ENCODE peak calls at places on chromosomes 5 and 9, in seven cellular contexts. L is WTC11; E is GM23338; I is fibroblast of mammary gland; N is cortex of kidney; Q is T-cell; R is effector memory CD8-positive, alpha-beta T cell. Z is an unnamed sample.

GRCh38 chr9:71783120-71783523 is 14.8 kb upstream of the CEMIP2 start:
- DNase-seq in E (no peak), Q (peak; percentile 90), L (no peak), R (peak; percentile 81), N (no peak), I (no peak), Z (no peak)

GRCh38 chr5:94776167-94776566 is 157.7 kb downstream of the SLF1 start:
- DNase-seq in N (no peak), I (peak; percentile 67), R (no peak), E (no peak), L (no peak), Q (no peak), Z (no peak)

GRCh38 chr5:136674178-136674577 is 308.8 kb upstream of the TRPC7 start:
- DNase-seq in I (no peak), N (no peak), Q (no peak), R (no peak), L (no peak), E (no peak), Z (no peak)

GRCh38 chr5:124234022-124234899 is 512.2 kb downstream of the ZNF608 start:
- DNase-seq in N (no peak), R (no peak), Q (no peak), I (no peak), L (no peak), E (peak; percentile 25), Z (no peak)

GRCh38 chr5:179698935-179699639 is at the start of gene CANX:
- DNase-seq in N (no peak), L (no peak), Q (peak; percentile 4), I (no peak), R (no peak), E (peak; percentile 36), Z (no peak)

GRCh38 chr9:90198956-90199355 is 443.7 kb downstream of the DIRAS2 start:
- DNase-seq in I (no peak), Q (no peak), L (no peak), R (no peak), N (no peak), E (no peak), Z (no peak)

GRCh38 chr5:139985733-139986132 is 57.4 kb downstream of the NRG2 start:
- DNase-seq in L (no peak), R (no peak), N (no peak), I (peak; percentile 78), Q (no peak), E (no peak), Z (no peak)

GRCh38 chr5:135034963-135035677 is 1.1 kb upstream of the PITX1 start:
- DNase-seq in R (no peak), L (no peak), E (no peak), Q (no peak), N (no peak), I (no peak), Z (no peak)

GRCh38 chr9:124347968-124348358 is 67.3 kb downstream of the PSMB7 start:
- DNase-seq in L (no peak), I (no peak), Q (no peak), R (no peak), N (no peak), E (no peak), Z (no peak)

GRCh38 chr5:25763781-25764180 is 1119.0 kb upstream of the CDH10 start:
- DNase-seq in L (no peak), R (no peak), I (no peak), Q (no peak), N (no peak), E (no peak), Z (no peak)

GRCh38 chr9:134451700-134452458 is 125.6 kb downstream of the RXRA start:
- DNase-seq in I (no peak), N (no peak), R (no peak), Q (no peak), L (no peak), E (no peak), Z (no peak)

GRCh38 chr5:156219483-156219882 is 107.5 kb upstream of the SGCD start:
- DNase-seq in I (no peak), L (no peak), N (no peak), E (no peak), Q (no peak), R (no peak), Z (no peak)

GRCh38 chr5:1027631-1028441 is 19.2 kb downstream of the NKD2 start:
- DNase-seq in R (no peak), L (peak; percentile 10), Q (no peak), I (no peak), E (no peak), N (no peak), Z (no peak)

Z was measured in GF-D8.